ENCODE peak calls at places on chromosomes 12 and 14, in four cellular contexts. S is heart left ventricle, U is lower lobe of right lung, Y is spleen. H is an unnamed sample.

GRCh38 chr12:41932470-41932991 is 212.1 kb downstream of the GXYLT1 start:
- DNase-seq in S (peak; percentile 79), U (peak; percentile 82), Y (peak; percentile 92), H (peak; percentile 7)

GRCh38 chr12:125081427-125081826 is 16.2 kb downstream of the AACS start:
- DNase-seq in S (no peak), U (no peak), Y (no peak), H (no peak)

GRCh38 chr14:65103150-65103760 is 938 bp upstream of the MAX start:
- DNase-seq in S (no peak), U (no peak), Y (peak; percentile 84), H (no peak)

GRCh38 chr12:127570793-127571360 is 696.1 kb upstream of the TMEM132C start:
- DNase-seq in S (no peak), U (no peak), Y (no peak), H (no peak)

GRCh38 chr14:34781242-34781641 is 66.8 kb upstream of the CFL2 start:
- DNase-seq in S (no peak), U (no peak), Y (no peak), H (no peak)

GRCh38 chr12:116160196-116160595 is 117.3 kb downstream of the MED13L start:
- DNase-seq in S (no peak), U (no peak), Y (no peak), H (no peak)

GRCh38 chr12:94227066-94227465 is 78.7 kb downstream of the PLXNC1 start:
- DNase-seq in S (no peak), U (no peak), Y (no peak), H (no peak)

GRCh38 chr14:96509457-96510090 is 7.4 kb downstream of the PAPOLA start:
- DNase-seq in S (no peak), U (no peak), Y (no peak), H (no peak)

GRCh38 chr12:128830505-128830893 is 6.7 kb upstream of the SLC15A4 start:
- DNase-seq in S (no peak), U (no peak), Y (no peak), H (no peak)

GRCh38 chr14:32494566-32495434 is 165.7 kb downstream of the AKAP6 start:
- DNase-seq in S (peak; percentile 37), U (no peak), Y (no peak), H (no peak)

GRCh38 chr14:68637106-68638021 is 155.5 kb downstream of the ZFP36L1 start:
- DNase-seq in S (peak; percentile 73), U (no peak), Y (peak; percentile 40), H (no peak)

GRCh38 chr14:59435106-59435505 is 30.1 kb downstream of the GPR135 start:
- DNase-seq in S (no peak), U (no peak), Y (no peak), H (no peak)

GRCh38 chr12:122964439-122965257 is 1.6 kb downstream of the ABCB9 start:
- DNase-seq in S (no peak), U (no peak), Y (no peak), H (no peak)

GRCh38 chr14:29140059-29140458 is 373.5 kb downstream of the FOXG1 start:
- DNase-seq in S (no peak), U (no peak), Y (no peak), H (no peak)

GRCh38 chr12:46778415-46778814 is 47.4 kb downstream of the SLC38A4 start:
- DNase-seq in S (no peak), U (no peak), Y (no peak), H (no peak)

GRCh38 chr12:128929046-128929445 is 75.8 kb downstream of the GLT1D1 start:
- DNase-seq in S (no peak), U (no peak), Y (no peak), H (no peak)

GRCh38 chr12:12439636-12440035 is 82.8 kb downstream of the BORCS5 start:
- DNase-seq in S (no peak), U (no peak), Y (no peak), H (peak; percentile 83)

GRCh38 chr14:51666831-51667230 is 15.1 kb downstream of the FRMD6 start:
- DNase-seq in S (no peak), U (no peak), Y (no peak), H (no peak)

GRCh38 chr12:88805286-88805685 is 225.0 kb upstream of the KITLG start:
- DNase-seq in S (no peak), U (no peak), Y (no peak), H (no peak)

GRCh38 chr12:116539361-116539771 is 19.8 kb upstream of the MAP1LC3B2 start:
- DNase-seq in S (no peak), U (no peak), Y (no peak), H (no peak)

GRCh38 chr14:69501362-69501964 is 16.9 kb downstream of the PLEKHD1 start:
- DNase-seq in S (peak; percentile 63), U (peak; percentile 60), Y (peak; percentile 38), H (no peak)

GRCh38 chr14:102659797-102660196 is 67.3 kb downstream of the RCOR1 start:
- DNase-seq in S (no peak), U (no peak), Y (no peak), H (no peak)

GRCh38 chr14:35164849-35165248 is 42.5 kb downstream of the PRORP start:
- DNase-seq in S (no peak), U (no peak), Y (no peak), H (no peak)

GRCh38 chr12:7940906-7941305 is 4.9 kb upstream of the SLC2A3 start:
- DNase-seq in S (no peak), U (no peak), Y (no peak), H (no peak)

GRCh38 chr12:89385965-89386537 is 33.8 kb upstream of the DUSP6 start:
- DNase-seq in S (no peak), U (no peak), Y (no peak), H (no peak)

GRCh38 chr14:80940146-80940545 is 1.4 kb downstream of the CEP128 start:
- DNase-seq in S (no peak), U (no peak), Y (no peak), H (peak; percentile 42)

GRCh38 chr14:101186544-101186943 is 283.0 kb upstream of the RTL1 start:
- DNase-seq in S (no peak), U (no peak), Y (peak; percentile 22), H (no peak)

GRCh38 chr12:27732281-27732680 is 21.6 kb downstream of the MRPS35 start:
- DNase-seq in S (no peak), U (no peak), Y (no peak), H (no peak)

GRCh38 chr12:56749364-56749763 is 2.8 kb downstream of the PRIM1 start:
- DNase-seq in S (no peak), U (no peak), Y (no peak), H (no peak)

GRCh38 chr14:96189288-96189711 is 15.3 kb upstream of the BDKRB2 start:
- DNase-seq in S (no peak), U (peak; percentile 62), Y (no peak), H (no peak)

GRCh38 chr14:100653409-100653808 is 66.2 kb upstream of the BEGAIN start:
- DNase-seq in S (no peak), U (no peak), Y (no peak), H (peak; percentile 21)

GRCh38 chr12:72031066-72031465 is 92.4 kb downstream of the TPH2 start:
- DNase-seq in S (no peak), U (no peak), Y (no peak), H (no peak)

GRCh38 chr12:661720-662486 is 1.3 kb downstream of the NINJ2 start:
- DNase-seq in S (peak; percentile 86), U (no peak), Y (no peak), H (no peak)

GRCh38 chr14:92586001-92586947 is 72.7 kb downstream of the RIN3 start:
- DNase-seq in S (no peak), U (no peak), Y (peak; percentile 32), H (peak; percentile 58)

DNA sequence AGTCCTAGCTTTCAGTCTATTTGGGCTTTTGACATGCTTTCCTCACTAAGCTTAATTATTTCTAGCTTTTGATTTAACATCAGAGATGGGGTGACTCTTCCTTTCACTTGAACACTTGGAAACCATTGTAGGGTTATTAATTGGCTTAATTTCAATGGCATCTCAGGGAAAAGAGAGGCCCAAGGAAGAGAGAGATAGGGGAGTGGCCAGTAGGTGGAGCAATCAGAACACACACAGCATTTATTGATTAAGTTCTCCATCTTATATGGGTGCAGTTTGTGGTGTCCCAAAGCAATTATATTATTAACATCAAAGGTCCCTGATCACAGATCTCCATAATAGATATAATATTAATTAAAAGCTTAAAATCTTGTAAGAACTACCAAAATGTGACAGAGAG is 1466.1 kb upstream of the SEL1L start:
- DNase-seq in S (no peak), U (no peak), Y (no peak), H (no peak)
- H3K4me3 ChIP-seq in S (no peak overlapping the region), U (no peak overlapping the region), Y (no peak overlapping the region), H (no peak overlapping the region)

GRCh38 chr12:6322352-6322751 is 11.9 kb downstream of the PLEKHG6 start:
- DNase-seq in S (no peak), U (no peak), Y (no peak), H (no peak)

GRCh38 chr12:6322969-6323339 is 12.5 kb downstream of the PLEKHG6 start:
- DNase-seq in S (no peak), U (no peak), Y (no peak), H (no peak)

GRCh38 chr12:6324936-6325750 is 14.7 kb downstream of the PLEKHG6 start:
- DNase-seq in S (no peak), U (no peak), Y (no peak), H (no peak)

GRCh38 chr12:6323340-6323994 is 13.0 kb downstream of the PLEKHG6 start:
- DNase-seq in S (no peak), U (no peak), Y (peak; percentile 79), H (peak; percentile 54)

DNA sequence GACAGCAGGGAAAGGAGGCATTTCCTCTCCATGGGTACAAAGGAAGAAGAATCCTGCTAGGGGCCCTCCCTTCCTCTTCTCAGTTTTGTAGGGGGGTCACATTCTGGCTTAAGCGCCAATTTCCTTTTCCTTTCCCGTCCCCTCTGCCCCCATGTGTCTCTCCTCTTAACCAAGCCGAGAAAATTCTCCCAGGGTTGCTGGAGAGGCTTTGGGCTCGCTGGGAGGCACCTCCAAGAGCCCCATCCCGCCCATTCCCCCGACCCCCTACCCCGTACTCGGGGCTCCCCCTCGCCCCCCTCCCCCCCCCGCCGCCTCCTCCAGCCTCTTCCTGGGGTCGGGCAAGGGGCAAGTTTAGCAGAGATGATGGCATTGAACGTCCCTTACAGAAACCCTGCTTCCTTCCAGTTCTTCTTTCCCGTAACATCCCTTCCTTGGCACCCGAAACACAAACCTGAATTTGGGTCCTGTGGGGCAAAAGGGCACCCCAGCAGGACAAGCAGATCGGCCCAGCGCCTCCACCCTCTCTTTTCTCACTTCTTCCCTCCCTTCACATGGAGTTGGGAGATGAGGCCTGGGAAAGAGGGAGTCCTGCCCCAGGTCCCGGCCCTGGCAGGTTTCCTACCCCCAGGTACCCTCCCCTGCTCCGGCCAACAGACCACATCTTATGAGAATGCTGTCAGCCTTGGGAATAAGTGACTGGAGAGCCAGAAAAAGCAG is 13.7 kb downstream of the PLEKHG6 start:
- DNase-seq in S (no peak), U (no peak), Y (peak; percentile 70), H (no peak)
- H3K4me1 ChIP-seq in S (peaks cover 34% of the 10 kb centered on the region), U (peaks cover 75% of the 10 kb centered on the region), Y (peaks cover 75% of the 10 kb centered on the region), H (peaks cover 16% of the 10 kb centered on the region)

GRCh38 chr14:89037065-89037464 is 212.6 kb downstream of the TTC8 start:
- DNase-seq in S (no peak), U (no peak), Y (no peak), H (no peak)

GRCh38 chr14:89040438-89041244 is 216.2 kb downstream of the TTC8 start:
- DNase-seq in S (peak; percentile 90), U (peak; percentile 87), Y (peak; percentile 93), H (peak; percentile 68)

GRCh38 chr14:89040080-89040437 is 215.6 kb downstream of the TTC8 start:
- DNase-seq in S (no peak), U (no peak), Y (no peak), H (no peak)

GRCh38 chr14:89042021-89042420 is 217.6 kb downstream of the TTC8 start:
- DNase-seq in S (no peak), U (no peak), Y (no peak), H (no peak)

GRCh38 chr14:89041245-89041585 is 216.8 kb downstream of the TTC8 start:
- DNase-seq in S (no peak), U (no peak), Y (no peak), H (no peak)
- H3K4me3 ChIP-seq in S (peak overlapping the region; percentile 51), U (peak overlapping the region; percentile 53), Y (no peak overlapping the region), H (no peak overlapping the region)

GRCh38 chr12:132501189-132501940 is 11.4 kb downstream of the FBRSL1 start:
- DNase-seq in S (no peak), U (no peak), Y (no peak), H (no peak)
- H3K4me1 ChIP-seq in S (peaks cover 91% of the 10 kb centered on the region), U (peaks cover 90% of the 10 kb centered on the region), Y (peaks cover 99% of the 10 kb centered on the region), H (peaks cover 79% of the 10 kb centered on the region)

H was measured in CD4-positive, CD25-positive, alpha-beta regulatory T cell.